ENCODE peak calls at places on chromosomes 6 and 20, in ten cellular contexts. P is 8988T; V is WTC11; O is AG04450; S is Daoy; Z is stimulated activated CD4-positive, alpha-beta T cell treated with anti-CD3 and anti-CD28 coated beads, Interleukin-12 subunit alpha, Interleukin-12 subunit beta, amount 100 ng/mL, for 24 hours; R is heart left ventricle; N is NCI-H748 treated with DMSO at 0.1 percent for 48 hours; T is left cardiac atrium; Y is IMR-90. I is an unnamed sample.

GRCh38 chr20:20363449-20364015 is 4.4 kb upstream of the INSM1 start:
- DNase-seq in V (peak), Y (no peak), O (no peak), P (no peak), Z (no peak), T (no peak), R (no peak), S (peak), N (peak), I (no peak)

GRCh38 chr6:122736606-122737005 is 42.9 kb upstream of the FABP7 start:
- DNase-seq in N (peak), R (no peak), P (no peak), V (no peak), T (no peak), Z (no peak), Y (no peak), O (no peak), S (no peak), I (no peak)

GRCh38 chr6:170087946-170088348 is 202.9 kb downstream of the DLL1 start:
- DNase-seq in T (peak), O (no peak), N (no peak), V (peak), Y (no peak), S (peak), R (peak), P (no peak), Z (peak), I (peak)

GRCh38 chr6:87945966-87946365 is 101.7 kb upstream of the SPACA1 start:
- DNase-seq in R (no peak), S (no peak), T (no peak), O (no peak), Z (no peak), N (no peak), P (no peak), Y (no peak), V (no peak), I (peak)

GRCh38 chr6:131029661-131030297 is 33.3 kb downstream of the EPB41L2 start:
- DNase-seq in S (peak), O (no peak), P (no peak), R (no peak), N (no peak), Y (peak), Z (no peak), T (no peak), V (no peak), I (no peak)

GRCh38 chr20:57398231-57398821 is 7.1 kb downstream of the RBM38 start:
- DNase-seq in O (no peak), V (no peak), Z (peak), T (peak), Y (no peak), N (no peak), S (peak), R (peak), P (no peak), I (no peak)

GRCh38 chr6:140586426-140587061 is 1212.1 kb upstream of the CITED2 start:
- DNase-seq in R (no peak), Z (no peak), P (no peak), V (no peak), N (no peak), S (no peak), T (no peak), Y (no peak), O (no peak), I (no peak)

GRCh38 chr20:58017237-58017969 is 211.1 kb downstream of the ANKRD60 start:
- DNase-seq in N (no peak), T (no peak), O (no peak), Y (peak), V (no peak), R (no peak), Z (no peak), S (peak), P (peak), I (peak)

GRCh38 chr6:155272353-155273222 is 8.8 kb downstream of the CLDN20 start:
- DNase-seq in P (no peak), O (no peak), N (no peak), R (no peak), T (no peak), S (no peak), V (no peak), Z (no peak), Y (peak), I (no peak)

GRCh38 chr20:3896853-3897252 is 7.7 kb downstream of the PANK2 start:
- DNase-seq in N (no peak), Y (no peak), O (no peak), Z (no peak), R (no peak), T (no peak), V (no peak), S (no peak), P (no peak), I (no peak)

GRCh38 chr20:31674895-31675827 is 37.4 kb downstream of the COX4I2 start:
- DNase-seq in R (peak), Y (peak), N (no peak), S (peak), Z (peak), V (no peak), T (peak), P (peak), O (no peak), I (no peak)

GRCh38 chr6:160035693-160036330 is 66.9 kb downstream of the IGF2R start:
- DNase-seq in N (no peak), Y (peak), R (no peak), T (no peak), P (no peak), O (no peak), Z (no peak), V (no peak), S (no peak), I (no peak)

GRCh38 chr6:139531148-139531547 is 156.7 kb upstream of the CITED2 start:
- DNase-seq in T (no peak), R (no peak), S (peak), P (no peak), Y (peak), N (no peak), O (no peak), V (no peak), Z (no peak), I (no peak)

GRCh38 chr6:31572041-31572911 is at the start of gene LTA:
- DNase-seq in R (no peak), P (no peak), N (no peak), Y (no peak), S (no peak), T (no peak), O (no peak), V (no peak), Z (peak), I (no peak)

GRCh38 chr20:19277381-19277780 is 64.9 kb downstream of the SLC24A3 start:
- DNase-seq in Z (no peak), V (no peak), O (no peak), S (no peak), R (no peak), N (no peak), Y (no peak), P (no peak), T (no peak), I (no peak)

GRCh38 chr6:5634525-5634924 is 372.2 kb downstream of the NRN1 start:
- DNase-seq in Y (peak), O (no peak), N (no peak), T (no peak), S (no peak), P (no peak), Z (no peak), V (no peak), R (no peak), I (no peak)

GRCh38 chr20:48722737-48723191 is 105.0 kb downstream of the PREX1 start:
- DNase-seq in N (no peak), S (peak), O (no peak), P (no peak), T (no peak), V (no peak), Y (no peak), Z (no peak), R (no peak), I (no peak)

GRCh38 chr6:27237089-27237723 is 10.3 kb upstream of the PRSS16 start:
- DNase-seq in N (no peak), P (no peak), T (no peak), Y (peak), V (peak), R (no peak), O (no peak), Z (peak), S (peak), I (no peak)

GRCh38 chr6:162637317-162637716 is 90.2 kb downstream of the PRKN start:
- DNase-seq in T (no peak), P (no peak), O (no peak), Y (no peak), S (no peak), R (no peak), N (no peak), V (no peak), Z (no peak), I (no peak)

GRCh38 chr6:166420351-166420750 is 37.6 kb upstream of the MPC1 start:
- DNase-seq in S (no peak), R (no peak), P (no peak), Z (no peak), Y (peak), T (no peak), N (no peak), V (no peak), O (no peak), I (no peak)

GRCh38 chr6:52512199-52512598 is 64.7 kb downstream of the TRAM2 start:
- DNase-seq in P (no peak), R (peak), V (no peak), O (peak), N (no peak), T (peak), S (peak), Z (no peak), Y (peak), I (no peak)

GRCh38 chr6:41785254-41785653 is 2.2 kb upstream of the TOMM6 start:
- DNase-seq in T (no peak), S (no peak), V (no peak), Z (no peak), Y (no peak), R (no peak), P (no peak), O (no peak), N (no peak), I (no peak)

I was measured in breast epithelium.